ENCODE peak calls at places on chromosomes 12 and 14, in ten cellular contexts. F, T, Y, V, H, I, A, Z, U and M are unnamed samples.
A peak's percentile ranks its signal among the peaks of the same experiment; 100 is the strongest.

GRCh38 chr12:119660074-119660473 is 7.9 kb upstream of the PRKAB1 start:
- DNase-seq in F (no peak), T (no peak), Y (no peak), V (no peak), H (no peak), I (no peak), A (no peak), Z (no peak), U (no peak), M (no peak)

GRCh38 chr12:4763549-4763948 is 43.3 kb downstream of the GALNT8 start:
- DNase-seq in F (peak; percentile 96), T (peak; percentile 45), Y (peak; percentile 89), V (no peak), H (no peak), I (peak; percentile 75), A (no peak), Z (no peak), U (peak; percentile 38), M (peak; percentile 46)

GRCh38 chr14:33676135-33676566 is 274.7 kb downstream of the EGLN3 start:
- DNase-seq in F (peak; percentile 88), T (peak; percentile 16), Y (no peak), V (no peak), H (no peak), I (peak; percentile 60), A (no peak), Z (no peak), U (peak; percentile 24), M (peak; percentile 7)

GRCh38 chr14:104579507-104579906 is at the start of gene C14orf180:
- DNase-seq in F (no peak), T (no peak), Y (no peak), V (no peak), H (peak; percentile 82), I (no peak), A (no peak), Z (no peak), U (peak; percentile 85), M (no peak)

GRCh38 chr14:61524211-61524806 is 171.0 kb upstream of the HIF1A start:
- DNase-seq in F (no peak), T (peak; percentile 71), Y (no peak), V (no peak), H (no peak), I (no peak), A (no peak), Z (no peak), U (no peak), M (peak; percentile 65)

GRCh38 chr12:93041416-93041815 is 112.3 kb upstream of the EEA1 start:
- DNase-seq in F (no peak), T (no peak), Y (peak; percentile 53), V (no peak), H (no peak), I (no peak), A (no peak), Z (no peak), U (no peak), M (no peak)

GRCh38 chr12:96338852-96339478 is 61.3 kb downstream of the CDK17 start:
- DNase-seq in F (no peak), T (no peak), Y (no peak), V (no peak), H (no peak), I (no peak), A (no peak), Z (no peak), U (no peak), M (no peak)

GRCh38 chr14:85531594-85532391 is 1.8 kb downstream of the FLRT2 start:
- DNase-seq in F (peak; percentile 84), T (no peak), Y (no peak), V (peak; percentile 79), H (peak; percentile 26), I (peak; percentile 83), A (no peak), Z (no peak), U (peak; percentile 21), M (peak; percentile 36)

GRCh38 chr12:62976110-62976640 is 41.2 kb upstream of the PPM1H start:
- DNase-seq in F (no peak), T (no peak), Y (no peak), V (no peak), H (no peak), I (no peak), A (no peak), Z (no peak), U (no peak), M (no peak)

GRCh38 chr12:109537136-109537535 is 36.2 kb downstream of the MMAB start:
- DNase-seq in F (no peak), T (no peak), Y (no peak), V (no peak), H (no peak), I (no peak), A (no peak), Z (no peak), U (no peak), M (no peak)

GRCh38 chr12:2282321-2282720 is 229.5 kb downstream of the CACNA1C start:
- DNase-seq in F (peak; percentile 54), T (no peak), Y (no peak), V (no peak), H (no peak), I (no peak), A (no peak), Z (no peak), U (no peak), M (peak; percentile 32)

GRCh38 chr14:103512701-103513611 is 9.7 kb downstream of the CKB start:
- DNase-seq in F (peak; percentile 45), T (no peak), Y (no peak), V (peak; percentile 66), H (peak; percentile 70), I (peak; percentile 92), A (no peak), Z (no peak), U (no peak), M (peak; percentile 91)

GRCh38 chr12:2387051-2387834 is 334.5 kb downstream of the CACNA1C start:
- DNase-seq in F (no peak), T (no peak), Y (no peak), V (no peak), H (no peak), I (no peak), A (no peak), Z (no peak), U (no peak), M (no peak)

GRCh38 chr12:116784238-116784612 is 46.1 kb downstream of the RNFT2 start:
- DNase-seq in F (peak; percentile 28), T (peak; percentile 18), Y (no peak), V (no peak), H (no peak), I (no peak), A (no peak), Z (no peak), U (peak; percentile 25), M (no peak)

DNA sequence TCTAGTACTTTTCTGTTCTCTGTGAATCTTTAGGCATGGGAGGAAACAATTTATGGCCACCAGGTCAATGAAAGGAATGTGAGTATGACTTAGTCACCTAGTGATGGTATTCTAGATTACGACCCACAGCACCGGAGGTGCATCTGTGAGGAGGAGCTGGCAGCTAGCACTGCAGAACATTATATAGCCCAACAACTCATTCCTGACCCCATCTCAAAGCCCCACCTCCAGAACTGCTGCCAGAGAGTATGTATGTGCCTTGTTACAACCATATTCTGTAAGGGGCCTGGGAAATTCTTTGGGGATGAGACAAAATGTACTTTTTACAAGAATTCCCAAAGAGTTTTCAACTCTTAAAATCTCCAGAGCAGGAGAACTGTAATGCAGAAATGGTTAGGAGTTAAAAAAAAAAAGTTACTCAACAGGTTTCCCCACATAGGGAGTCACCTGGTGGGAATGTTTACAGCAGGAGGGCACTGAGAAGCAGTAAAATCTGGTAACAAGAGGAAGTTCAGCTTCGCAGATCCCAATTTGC is 34.9 kb upstream of the CERS5 start:
- DNase-seq in F (peak; percentile 74), T (peak; percentile 81), Y (no peak), V (no peak), H (no peak), I (no peak), A (no peak), Z (no peak), U (no peak), M (no peak)
- H3K4me1 ChIP-seq in F (peaks cover 15% of the 10 kb centered on the region), T (peaks cover 49% of the 10 kb centered on the region), Y (no peaks in the 10 kb centered on the region), V (no peaks in the 10 kb centered on the region), H (peaks cover 8% of the 10 kb centered on the region), I (no peaks in the 10 kb centered on the region), A (peaks cover 33% of the 10 kb centered on the region), Z (no peaks in the 10 kb centered on the region), U (peaks cover 40% of the 10 kb centered on the region), M (no peaks in the 10 kb centered on the region)

DNA sequence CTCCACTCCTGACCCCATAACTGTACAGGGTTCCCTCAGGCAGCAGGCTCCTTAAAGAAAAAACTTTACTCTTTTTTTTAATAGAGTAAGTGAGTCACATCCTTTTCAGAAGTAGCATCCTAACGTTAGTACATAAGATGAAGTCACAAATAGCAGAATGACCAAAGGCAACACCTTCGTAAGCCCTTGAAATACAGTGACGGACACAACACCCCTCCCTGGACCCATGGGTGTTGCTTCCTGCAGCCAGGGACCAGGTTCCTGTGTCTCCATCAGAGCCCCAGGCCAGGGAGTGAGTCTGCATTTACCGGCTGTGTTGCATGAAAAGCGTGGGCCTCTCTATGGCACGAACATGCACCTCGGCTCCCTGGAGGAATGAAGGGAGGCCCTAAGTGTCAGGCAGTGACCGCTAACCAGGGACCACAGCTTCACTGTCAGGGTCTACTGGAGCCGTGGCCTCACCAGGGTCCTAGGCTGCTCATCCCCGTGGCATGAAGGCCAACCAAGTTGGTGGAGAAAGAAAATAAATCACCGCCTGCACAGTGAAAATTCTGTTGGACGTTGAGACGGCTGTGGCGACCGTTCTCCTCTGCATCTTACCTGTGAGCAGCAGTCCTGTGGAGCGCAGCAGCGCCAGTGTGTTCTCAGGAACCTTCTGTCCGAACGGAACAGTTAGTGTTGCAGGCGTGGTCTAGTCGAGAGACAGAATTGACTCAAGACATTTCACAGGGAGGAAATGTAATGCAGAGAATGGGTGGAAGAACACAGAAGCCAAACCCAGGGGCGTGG is 339.9 kb upstream of the SFSWAP start:
- DNase-seq in F (no peak), T (no peak), Y (no peak), V (no peak), H (no peak), I (peak; percentile 48), A (no peak), Z (no peak), U (no peak), M (no peak)
- H3K4me3 ChIP-seq in F (no peak overlapping the region), T (no peak overlapping the region), Y (no peak overlapping the region), V (no peak overlapping the region), H (no peak overlapping the region), I (no peak overlapping the region), A (no peak overlapping the region), Z (no peak overlapping the region), U (no peak overlapping the region), M (no peak overlapping the region)

GRCh38 chr14:88562831-88563686 is at the start of gene ZC3H14:
- DNase-seq in F (peak; percentile 91), T (peak; percentile 68), Y (peak; percentile 92), V (peak; percentile 95), H (peak; percentile 84), I (peak; percentile 90), A (no peak), Z (peak; percentile 71), U (peak; percentile 98), M (peak; percentile 78)
- TF ChIP-seq POLR2AphosphoS5 in F (peak; percentile 94), T (peak; percentile 87), Y (peak; percentile 86), V (peak; percentile 93), H (peak; percentile 83), I (peak; percentile 82), A (peak; percentile 72), Z (peak; percentile 69), U (peak; percentile 78), M (peak; percentile 71)

DNA sequence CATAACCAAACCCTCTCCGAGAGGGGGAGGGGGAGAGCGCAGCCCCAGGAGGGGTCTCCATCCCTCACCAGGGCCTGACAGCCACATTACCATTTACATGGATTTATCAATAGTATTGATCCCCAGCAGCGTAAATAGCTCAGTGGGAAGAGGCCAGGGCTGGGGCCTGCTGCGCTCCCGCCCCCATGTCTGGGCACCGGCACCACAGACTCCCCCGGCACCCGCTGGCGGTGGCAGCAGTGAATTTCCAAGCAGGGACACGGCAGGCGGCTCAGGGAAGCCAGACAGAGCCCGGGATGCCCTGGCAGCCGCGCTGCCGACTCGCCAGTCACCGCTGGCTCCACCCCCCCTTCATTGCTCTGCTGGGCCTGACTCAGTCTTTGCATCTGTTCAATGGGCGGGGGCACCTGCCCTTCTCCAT is 2.3 kb downstream of the NCOR2 start:
- DNase-seq in F (no peak), T (no peak), Y (no peak), V (no peak), H (no peak), I (no peak), A (no peak), Z (no peak), U (peak; percentile 53), M (peak; percentile 82)
- H3K4me1 ChIP-seq in F (peaks cover 51% of the 10 kb centered on the region), T (peaks cover 27% of the 10 kb centered on the region), Y (peaks cover 78% of the 10 kb centered on the region), V (peaks cover 64% of the 10 kb centered on the region), H (peaks cover 57% of the 10 kb centered on the region), I (peaks cover 81% of the 10 kb centered on the region), A (peaks cover 60% of the 10 kb centered on the region), Z (peaks cover 37% of the 10 kb centered on the region), U (peaks cover 14% of the 10 kb centered on the region), M (peaks cover 65% of the 10 kb centered on the region)